ENCODE peak calls at places on chromosomes 4 and X, in eight cellular contexts. Y is WTC11, B is Panc1, N is HFFc6, V is fibroblast of lung, K is right lobe of liver, D is upper lobe of right lung, P is AG10803. G is an unnamed sample.

GRCh38 chr4:3683077-3683743 is 83.0 kb upstream of the ADRA2C start:
- DNase-seq in K (peak), P (no peak), V (no peak), B (no peak), Y (peak), N (no peak), D (peak), G (no peak)

GRCh38 chr4:169014581-169014980 is 4.5 kb upstream of the CBR4 start:
- DNase-seq in K (no peak), D (no peak), N (peak), Y (no peak), B (no peak), P (no peak), V (no peak), G (no peak)

GRCh38 chr4:105543881-105544280 is 8.5 kb upstream of the ARHGEF38 start:
- DNase-seq in D (no peak), N (no peak), K (no peak), P (no peak), Y (no peak), V (no peak), B (no peak), G (no peak)

GRCh38 chr4:156771171-156771837 is 200.3 kb downstream of the PDGFC start:
- DNase-seq in N (peak), Y (no peak), K (no peak), B (no peak), D (no peak), V (peak), P (peak), G (peak)

GRCh38 chr4:13966241-13967195 is 339.0 kb upstream of the BOD1L1 start:
- DNase-seq in Y (peak), B (no peak), N (peak), P (peak), D (no peak), K (no peak), V (peak), G (no peak)

GRCh38 chr4:138938371-138938699 is 77.2 kb upstream of the NOCT start:
- DNase-seq in D (no peak), Y (no peak), V (peak), B (peak), P (peak), N (peak), K (no peak), G (peak)

GRCh38 chr4:7960790-7961655 is 21.4 kb upstream of the AFAP1 start:
- DNase-seq in D (no peak), V (peak), N (peak), Y (no peak), B (peak), K (no peak), P (peak), G (no peak)

GRCh38 chr4:159549092-159549491 is 446.2 kb downstream of the RAPGEF2 start:
- DNase-seq in Y (no peak), V (no peak), D (no peak), B (no peak), K (no peak), N (no peak), P (no peak), G (no peak)

GRCh38 chr4:158169931-158170690 is 2.7 kb downstream of the GASK1B start:
- DNase-seq in V (peak), Y (no peak), D (no peak), P (peak), K (no peak), B (no peak), N (no peak), G (no peak)

GRCh38 chr4:41299486-41299885 is 42.8 kb downstream of the UCHL1 start:
- DNase-seq in D (no peak), Y (no peak), V (no peak), P (no peak), N (no peak), B (no peak), K (no peak), G (no peak)

GRCh38 chrX:29231800-29232199 is 644.6 kb downstream of the IL1RAPL1 start:
- DNase-seq in Y (no peak), N (no peak), P (no peak), K (no peak), B (no peak), V (peak), D (no peak), G (no peak)

GRCh38 chr4:7048642-7049041 is 5.5 kb downstream of the TADA2B start:
- DNase-seq in K (no peak), V (no peak), Y (no peak), P (no peak), B (no peak), D (no peak), N (no peak), G (no peak)

GRCh38 chrX:35858916-35859315 is 60.6 kb upstream of the CFAP47 start:
- DNase-seq in D (no peak), P (no peak), B (no peak), V (no peak), K (no peak), N (no peak), Y (no peak), G (no peak)

GRCh38 chrX:357693-358471 is 28.8 kb downstream of the PPP2R3B start:
- DNase-seq in K (peak), Y (no peak), P (peak), V (no peak), D (peak), B (no peak), N (peak), G (no peak)

GRCh38 chrX:129705988-129706387 is 32.8 kb upstream of the XPNPEP2 start:
- DNase-seq in P (no peak), V (no peak), B (no peak), Y (no peak), D (no peak), K (no peak), N (no peak), G (no peak)

GRCh38 chr4:63632858-63633257 is 776.4 kb downstream of the TECRL start:
- DNase-seq in N (no peak), P (no peak), Y (no peak), D (no peak), B (no peak), V (no peak), K (no peak), G (no peak)

GRCh38 chrX:120560405-120560841 is 339 bp downstream of the CUL4B start:
- DNase-seq in V (peak), K (no peak), Y (peak), P (peak), N (peak), B (peak), D (no peak), G (peak)

GRCh38 chr4:121096629-121097028 is 24.3 kb upstream of the NDNF start:
- DNase-seq in V (peak), B (no peak), Y (no peak), N (peak), D (no peak), K (no peak), P (peak), G (peak)

GRCh38 chrX:136780738-136781137 is at the start of gene ARHGEF6:
- DNase-seq in P (no peak), K (no peak), B (no peak), N (no peak), V (peak), D (no peak), Y (no peak), G (no peak)

GRCh38 chr4:22637306-22637705 is 55.4 kb upstream of the GBA3 start:
- DNase-seq in K (no peak), Y (no peak), D (no peak), V (no peak), P (no peak), B (no peak), N (no peak), G (no peak)

GRCh38 chr4:22634541-22635181 is 58.1 kb upstream of the GBA3 start:
- DNase-seq in N (no peak), Y (no peak), D (no peak), B (no peak), V (no peak), P (no peak), K (peak), G (no peak)

DNA sequence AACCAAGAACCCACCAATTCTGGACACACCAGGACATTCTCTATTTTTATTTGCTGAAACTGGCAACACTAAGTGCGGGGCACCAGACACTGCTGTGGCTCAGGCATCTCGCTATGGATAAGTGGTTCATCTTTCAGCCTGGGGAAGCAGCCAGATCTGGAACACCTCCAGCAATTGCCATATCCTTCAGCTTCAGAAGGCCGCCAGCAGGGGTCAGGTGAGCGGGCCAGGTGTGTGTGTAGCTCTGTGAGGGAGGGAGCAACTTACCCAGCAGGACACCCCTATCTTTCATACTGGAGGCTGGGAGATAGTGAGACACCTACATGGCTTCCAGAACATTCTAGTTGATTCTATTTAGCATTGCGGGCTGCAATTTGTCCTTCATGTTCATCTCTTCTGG is 57.0 kb upstream of the GBA3 start:
- DNase-seq in V (no peak), N (no peak), B (no peak), K (no peak), Y (peak), D (no peak), P (no peak), G (no peak)
- TF ChIP-seq CTCF in V (no peak), N (no peak), B (no peak), K (no peak), Y (no peak), D (no peak), P (no peak), G (no peak)

DNA sequence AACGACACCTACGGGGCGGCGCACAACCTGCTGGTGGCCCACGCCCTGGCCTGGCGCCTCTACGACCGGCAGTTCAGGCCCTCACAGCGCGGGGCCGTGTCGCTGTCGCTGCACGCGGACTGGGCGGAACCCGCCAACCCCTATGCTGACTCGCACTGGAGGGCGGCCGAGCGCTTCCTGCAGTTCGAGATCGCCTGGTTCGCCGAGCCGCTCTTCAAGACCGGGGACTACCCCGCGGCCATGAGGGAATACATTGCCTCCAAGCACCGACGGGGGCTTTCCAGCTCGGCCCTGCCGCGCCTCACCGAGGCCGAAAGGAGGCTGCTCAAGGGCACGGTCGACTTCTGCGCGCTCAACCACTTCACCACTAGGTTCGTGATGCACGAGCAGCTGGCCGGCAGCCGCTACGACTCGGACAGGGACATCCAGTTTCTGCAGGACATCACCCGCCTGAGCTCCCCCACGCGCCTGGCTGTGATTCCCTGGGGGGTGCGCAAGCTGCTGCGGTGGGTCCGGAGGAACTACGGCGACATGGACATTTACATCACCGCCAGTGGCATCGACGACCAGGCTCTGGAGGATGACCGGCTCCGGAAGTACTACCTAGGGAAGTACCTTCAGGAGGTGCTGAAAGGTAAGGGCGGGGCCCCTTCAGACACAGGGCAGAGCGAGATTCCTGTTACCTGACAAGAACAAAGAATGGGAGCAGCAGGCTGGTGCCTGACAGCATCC is 11.7 kb downstream of the RPL9 start:
- DNase-seq in N (no peak), K (peak), B (no peak), Y (peak), D (peak), P (peak), V (peak), G (no peak)
- TF ChIP-seq CTCF in N (no peak), K (no peak), B (no peak), Y (no peak), D (peak), P (peak), V (peak), G (peak)

GRCh38 chr4:122218762-122219161 is 66.6 kb downstream of the BLTP1 start:
- DNase-seq in P (peak), Y (no peak), B (no peak), K (no peak), V (peak), D (no peak), N (no peak), G (no peak)
- TF ChIP-seq CTCF in P (peak), Y (no peak), B (peak), K (peak), V (peak), D (peak), N (peak), G (peak)

GRCh38 chr4:133484287-133484686 is 335.2 kb downstream of the PCDH10 start:
- DNase-seq in P (no peak), K (no peak), B (no peak), Y (no peak), N (no peak), D (no peak), V (no peak), G (no peak)

DNA sequence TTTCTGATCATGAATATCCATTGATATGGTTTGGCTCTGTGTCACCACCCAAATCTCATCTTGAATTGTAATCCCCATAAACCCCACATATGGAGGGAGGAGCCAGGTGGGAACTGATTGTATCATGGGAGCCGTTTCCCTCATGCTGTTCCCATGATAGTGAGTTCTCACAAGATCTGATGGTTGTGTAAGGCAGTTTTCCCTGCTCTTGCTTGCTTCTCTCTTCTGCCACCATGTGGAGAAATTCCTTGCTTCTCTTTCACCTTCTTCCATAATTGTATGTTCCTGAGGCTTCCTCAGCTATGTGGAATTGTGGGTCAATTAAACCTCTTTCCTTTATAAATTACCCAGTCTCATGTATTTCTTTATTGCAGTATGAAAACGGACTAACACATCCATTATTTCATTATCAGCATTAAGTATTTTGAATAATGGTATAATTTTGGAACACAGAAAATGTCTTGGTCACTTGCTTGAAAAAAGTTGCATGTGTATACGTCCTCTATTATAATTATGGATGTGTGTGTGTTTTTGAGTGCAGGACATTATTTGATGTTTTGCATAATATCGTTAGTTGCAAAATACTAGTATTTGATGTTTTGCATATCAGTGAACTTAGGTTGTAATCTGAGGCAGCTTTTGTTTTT is 334.6 kb downstream of the PCDH10 start:
- DNase-seq in B (no peak), N (peak), Y (no peak), P (no peak), D (no peak), V (peak), K (no peak), G (no peak)
- TF ChIP-seq CTCF in B (peak), N (peak), Y (no peak), P (peak), D (peak), V (no peak), K (no peak), G (no peak)

DNA sequence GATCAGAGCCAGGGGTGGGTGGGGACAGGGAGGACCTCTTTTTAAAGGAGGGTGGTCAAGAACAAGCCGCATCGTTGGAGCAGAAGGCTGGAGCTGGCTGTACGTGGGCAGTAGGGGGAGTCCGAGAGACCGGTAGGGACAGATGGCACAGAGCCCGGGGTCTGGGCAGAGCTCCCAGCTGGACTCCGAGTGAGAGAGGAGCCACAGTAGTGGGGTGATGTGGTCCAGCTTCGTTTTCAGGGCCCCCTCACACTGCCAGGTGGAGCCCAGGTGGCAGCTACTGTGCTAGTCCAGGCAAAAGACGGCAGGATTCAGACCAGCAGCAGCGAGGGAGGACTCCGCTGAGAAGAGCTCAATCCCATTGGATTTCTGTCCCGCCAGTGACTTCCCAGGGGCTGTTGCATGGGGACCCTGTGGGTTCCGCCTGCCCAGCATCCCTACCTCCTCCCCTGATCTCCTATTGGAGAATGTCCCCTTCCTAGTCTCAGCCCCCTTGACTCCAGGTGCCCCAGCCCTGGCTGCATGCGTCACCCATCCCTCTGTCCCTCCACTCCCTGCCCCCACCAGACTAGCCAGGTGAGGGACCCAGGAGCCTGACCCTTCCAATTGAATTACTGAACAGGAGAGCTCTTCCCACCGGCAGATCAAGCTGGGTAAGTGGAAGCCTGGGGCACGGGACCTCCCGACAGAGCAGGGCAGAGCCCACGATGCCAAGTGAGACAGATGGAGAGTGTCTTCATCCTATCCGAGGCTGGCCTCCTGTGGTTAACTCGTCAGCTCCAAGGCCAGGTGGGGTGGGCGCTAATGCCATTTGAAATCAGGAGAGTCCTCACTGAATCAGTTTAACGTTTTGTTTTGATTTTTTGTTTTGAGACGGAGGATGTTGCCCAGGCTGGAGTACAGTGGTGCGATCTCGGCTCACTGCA is 2.9 kb downstream of the ARHGAP4 start:
- DNase-seq in B (no peak), P (peak), D (peak), V (peak), Y (no peak), K (peak), N (peak), G (peak)
- TF ChIP-seq CTCF in B (no peak), P (peak), D (peak), V (peak), Y (no peak), K (peak), N (peak), G (peak)

G was measured in AG09319.